ENCODE peak calls at places on chromosomes 6 and 20, in four cellular contexts. W is psoas muscle, Z is heart left ventricle, B is endodermal cell. E is an unnamed sample.
A peak's percentile ranks its signal among the peaks of the same experiment; 100 is the strongest.

GRCh38 chr6:112286010-112286409 is 31.6 kb upstream of the LAMA4 start:
- DNase-seq in W (no peak), B (no peak), Z (no peak), E (no peak)

GRCh38 chr6:132282696-132283095 is 118.6 kb downstream of the MOXD1 start:
- DNase-seq in Z (no peak), W (no peak), B (no peak), E (no peak)

GRCh38 chr6:27359231-27359630 is 29.3 kb upstream of the ZNF391 start:
- DNase-seq in Z (no peak), B (no peak), W (no peak), E (no peak)

GRCh38 chr6:64280569-64280968 is 645.0 kb downstream of the PHF3 start:
- DNase-seq in W (no peak), B (peak; percentile 56), Z (no peak), E (no peak)

GRCh38 chr6:116277124-116277523 is 2.6 kb downstream of the TSPYL1 start:
- DNase-seq in Z (no peak), B (no peak), W (no peak), E (no peak)

GRCh38 chr6:47478233-47479155 is 905 bp downstream of the CD2AP start:
- DNase-seq in B (peak; percentile 63), Z (no peak), W (no peak), E (no peak)

GRCh38 chr6:47180633-47181032 is 129.1 kb downstream of the TNFRSF21 start:
- DNase-seq in W (no peak), B (peak; percentile 69), Z (no peak), E (peak; percentile 49)

GRCh38 chr20:32626859-32627636 is 41.9 kb upstream of the NOL4L start:
- DNase-seq in Z (no peak), B (no peak), W (no peak), E (no peak)

GRCh38 chr6:145734486-145735355 is 599 bp downstream of the EPM2A start:
- DNase-seq in B (peak; percentile 97), W (peak; percentile 89), Z (peak; percentile 91), E (peak; percentile 92)

GRCh38 chr6:624979-625378 is 31.9 kb downstream of the HUS1B start:
- DNase-seq in W (no peak), B (peak; percentile 58), Z (no peak), E (no peak)

GRCh38 chr6:6246539-6246938 is 73.9 kb downstream of the F13A1 start:
- DNase-seq in B (no peak), W (no peak), Z (no peak), E (no peak)

GRCh38 chr6:44697333-44697732 is 309.8 kb downstream of the CDC5L start:
- DNase-seq in Z (peak; percentile 32), W (no peak), B (peak; percentile 67), E (no peak)

GRCh38 chr20:58481541-58482021 is 33.6 kb downstream of the APCDD1L start:
- DNase-seq in B (peak; percentile 92), W (peak; percentile 45), Z (no peak), E (peak; percentile 72)

GRCh38 chr6:46072866-46073265 is 56.9 kb upstream of the ENPP4 start:
- DNase-seq in B (no peak), W (no peak), Z (no peak), E (no peak)

GRCh38 chr6:33343953-33344611 is 26.5 kb upstream of the ZBTB22 start:
- DNase-seq in W (no peak), Z (no peak), B (no peak), E (no peak)
- H3K4me3 ChIP-seq in W (no peak overlapping the region), Z (no peak overlapping the region), B (no peak overlapping the region), E (no peak overlapping the region)

DNA sequence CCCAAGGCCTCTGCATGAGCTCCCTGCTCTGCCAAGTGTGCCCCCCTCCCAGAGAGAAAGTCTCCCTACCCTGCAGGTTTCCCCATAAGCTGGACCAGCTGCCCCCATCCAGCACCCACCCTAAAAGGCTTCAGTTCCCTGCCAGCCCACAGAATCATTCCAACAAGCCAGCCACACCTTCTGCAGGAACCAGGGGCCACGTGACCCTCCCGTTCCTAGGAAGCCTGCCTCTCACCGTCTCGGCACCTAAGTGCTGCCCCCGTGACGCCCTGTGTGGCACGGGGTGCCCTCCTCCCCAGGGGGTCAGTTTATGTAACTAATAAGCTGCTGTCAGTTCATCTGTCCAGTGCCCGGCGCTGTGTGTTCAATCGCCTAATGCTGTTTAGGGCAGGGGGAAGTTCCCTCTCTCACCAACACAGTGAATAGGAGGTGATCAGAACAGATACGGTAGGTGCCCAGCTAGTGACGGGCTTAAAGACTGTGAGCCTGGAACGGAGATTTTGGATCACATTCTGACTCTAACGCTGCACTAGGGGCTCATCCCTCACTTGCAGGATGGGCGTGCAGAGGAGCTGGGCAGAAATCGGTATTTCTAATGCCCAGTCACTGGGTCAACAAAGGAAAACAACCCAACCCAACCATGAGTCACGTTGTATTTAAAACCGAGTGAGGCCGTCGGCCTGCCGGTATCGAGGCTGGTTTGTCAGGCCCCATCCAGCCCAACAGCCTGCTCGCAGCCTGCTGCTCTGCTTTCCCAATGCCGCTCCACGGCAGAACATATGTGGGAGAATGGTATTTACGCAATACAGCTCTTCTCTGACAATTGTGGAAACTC is 56.0 kb downstream of the RAMACL start:
- DNase-seq in Z (no peak), W (no peak), B (no peak), E (no peak)
- H3K36me3 ChIP-seq in Z (peaks cover 44% of the 10 kb centered on the region), W (peaks cover 4% of the 10 kb centered on the region), B (peaks cover 7% of the 10 kb centered on the region), E (no peaks in the 10 kb centered on the region)

GRCh38 chr6:91751496-91751895 is 1164.6 kb upstream of the MAP3K7 start:
- DNase-seq in B (no peak), W (no peak), Z (no peak), E (no peak)
- H3K4me3 ChIP-seq in B (no peak overlapping the region), W (no peak overlapping the region), Z (no peak overlapping the region), E (no peak overlapping the region)

GRCh38 chr20:35560105-35560511 is 18.2 kb downstream of the ERGIC3 start:
- DNase-seq in W (no peak), Z (no peak), B (no peak), E (no peak)
- H3K36me3 ChIP-seq in W (no peaks in the 10 kb centered on the region), Z (peaks cover 31% of the 10 kb centered on the region), B (peaks cover 5% of the 10 kb centered on the region), E (peaks cover 24% of the 10 kb centered on the region)

GRCh38 chr20:53656653-53657288 is 63.1 kb upstream of the ZNF217 start:
- DNase-seq in B (no peak), W (no peak), Z (no peak), E (no peak)

GRCh38 chr20:53654932-53655674 is 61.5 kb upstream of the ZNF217 start:
- DNase-seq in W (no peak), B (no peak), Z (no peak), E (no peak)

GRCh38 chr20:53652090-53652858 is 58.6 kb upstream of the ZNF217 start:
- DNase-seq in B (no peak), Z (no peak), W (no peak), E (no peak)

GRCh38 chr20:53655909-53656652 is 62.4 kb upstream of the ZNF217 start:
- DNase-seq in Z (no peak), W (no peak), B (no peak), E (no peak)

DNA sequence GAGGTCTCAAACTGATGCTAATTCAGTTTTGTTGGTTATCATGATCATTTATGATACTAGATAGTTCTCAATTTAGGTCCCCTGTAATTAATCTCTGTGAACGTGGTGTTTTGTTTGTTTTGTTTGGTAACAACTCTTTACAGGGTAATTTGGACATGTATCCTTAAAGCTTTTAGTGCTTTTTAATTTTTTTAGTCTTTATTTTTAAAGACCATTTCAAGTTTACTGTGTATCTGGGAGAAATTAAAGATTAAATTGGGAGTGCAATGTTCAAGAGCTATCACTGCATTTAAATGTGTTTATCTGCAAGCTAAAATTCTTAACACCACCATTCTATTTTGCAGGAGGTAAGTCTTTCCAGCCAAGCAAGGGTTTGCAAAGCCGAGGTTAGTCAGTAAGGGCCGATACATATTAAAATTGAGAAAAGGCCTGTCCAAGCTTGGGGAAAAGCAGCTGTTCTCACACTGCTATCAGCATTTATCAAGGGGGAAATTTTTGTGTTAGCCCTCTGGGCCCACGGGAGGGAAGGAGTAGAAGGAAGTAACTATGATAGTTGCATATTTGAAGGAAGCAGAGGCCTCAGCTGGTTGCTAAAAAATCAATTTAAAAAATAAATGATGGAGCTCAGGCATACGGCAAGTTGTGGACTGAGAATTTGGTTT is 59.4 kb upstream of the ZNF217 start:
- DNase-seq in B (no peak), W (no peak), Z (no peak), E (no peak)
- H3K4me3 ChIP-seq in B (no peak overlapping the region), W (peak overlapping the region; percentile 34), Z (no peak overlapping the region), E (no peak overlapping the region)